ENCODE peak calls at places on chromosomes 12 and 14, in six cellular contexts. One of them, this sample, is unnamed.
A peak's percentile ranks its signal among the peaks of the same experiment; 100 is the strongest.

GRCh38 chr14:72714094-72714493 is 179.8 kb downstream of the DPF3 start:
- DNase-seq in glutamatergic neuron: no peak
- DNase-seq in endothelial cell: no peak
- DNase-seq in foreskin fibroblast: no peak
- DNase-seq in WTC11: no peak
- DNase-seq in pancreas: no peak
- DNase-seq in this sample: peak; percentile 42

GRCh38 chr14:60381909-60382308 is 104.0 kb downstream of the C14orf39 start:
- DNase-seq in glutamatergic neuron: no peak
- DNase-seq in endothelial cell: no peak
- DNase-seq in foreskin fibroblast: no peak
- DNase-seq in WTC11: no peak
- DNase-seq in pancreas: no peak
- DNase-seq in this sample: no peak

GRCh38 chr12:88237954-88238353 is 95.8 kb downstream of the TMTC3 start:
- DNase-seq in glutamatergic neuron: no peak
- DNase-seq in endothelial cell: no peak
- DNase-seq in foreskin fibroblast: peak; percentile 83
- DNase-seq in WTC11: no peak
- DNase-seq in pancreas: no peak
- DNase-seq in this sample: no peak

GRCh38 chr12:32548691-32549412 is 130.2 kb upstream of the DNM1L start:
- DNase-seq in glutamatergic neuron: no peak
- DNase-seq in endothelial cell: no peak
- DNase-seq in foreskin fibroblast: peak; percentile 96
- DNase-seq in WTC11: no peak
- DNase-seq in pancreas: no peak
- DNase-seq in this sample: no peak

GRCh38 chr12:54750-55535 is 11.6 kb upstream of the IQSEC3 start:
- DNase-seq in glutamatergic neuron: no peak
- DNase-seq in endothelial cell: no peak
- DNase-seq in foreskin fibroblast: no peak
- DNase-seq in WTC11: peak; percentile 17
- DNase-seq in pancreas: no peak
- DNase-seq in this sample: no peak

GRCh38 chr12:55978393-55978792 is 4.5 kb downstream of the RAB5B start:
- DNase-seq in glutamatergic neuron: no peak
- DNase-seq in endothelial cell: no peak
- DNase-seq in foreskin fibroblast: no peak
- DNase-seq in WTC11: no peak
- DNase-seq in pancreas: no peak
- DNase-seq in this sample: no peak

GRCh38 chr12:66190519-66191406 is 1.7 kb downstream of the IRAK3 start:
- DNase-seq in glutamatergic neuron: no peak
- DNase-seq in endothelial cell: no peak
- DNase-seq in foreskin fibroblast: peak; percentile 61
- DNase-seq in WTC11: no peak
- DNase-seq in pancreas: no peak
- DNase-seq in this sample: no peak

GRCh38 chr12:66409195-66409871 is 107.0 kb downstream of the HELB start:
- DNase-seq in glutamatergic neuron: no peak
- DNase-seq in endothelial cell: peak; percentile 46
- DNase-seq in foreskin fibroblast: peak; percentile 81
- DNase-seq in WTC11: peak; percentile 45
- DNase-seq in pancreas: no peak
- DNase-seq in this sample: peak; percentile 62

GRCh38 chr12:57129311-57130288 is 1.3 kb downstream of the LRP1 start:
- DNase-seq in glutamatergic neuron: peak; percentile 53
- DNase-seq in endothelial cell: no peak
- DNase-seq in foreskin fibroblast: peak; percentile 76
- DNase-seq in WTC11: no peak
- DNase-seq in pancreas: no peak
- DNase-seq in this sample: no peak

GRCh38 chr12:132908145-132909029 is 21.0 kb upstream of the CHFR start:
- DNase-seq in glutamatergic neuron: peak; percentile 97
- DNase-seq in endothelial cell: peak; percentile 87
- DNase-seq in foreskin fibroblast: peak; percentile 99
- DNase-seq in WTC11: peak; percentile 99
- DNase-seq in pancreas: peak; percentile 96
- DNase-seq in this sample: peak; percentile 52

GRCh38 chr14:54877015-54877702 is 25.5 kb downstream of the GCH1 start:
- DNase-seq in glutamatergic neuron: no peak
- DNase-seq in endothelial cell: no peak
- DNase-seq in foreskin fibroblast: peak; percentile 21
- DNase-seq in WTC11: no peak
- DNase-seq in pancreas: no peak
- DNase-seq in this sample: no peak

GRCh38 chr14:28703482-28703881 is 63.1 kb upstream of the FOXG1 start:
- DNase-seq in glutamatergic neuron: no peak
- DNase-seq in endothelial cell: no peak
- DNase-seq in foreskin fibroblast: no peak
- DNase-seq in WTC11: no peak
- DNase-seq in pancreas: no peak
- DNase-seq in this sample: no peak

GRCh38 chr12:98758331-98758730 is 113.2 kb downstream of the APAF1 start:
- DNase-seq in glutamatergic neuron: no peak
- DNase-seq in endothelial cell: no peak
- DNase-seq in foreskin fibroblast: peak; percentile 24
- DNase-seq in WTC11: no peak
- DNase-seq in pancreas: no peak
- DNase-seq in this sample: no peak

GRCh38 chr12:17640615-17641014 is 449.4 kb downstream of the RERGL start:
- DNase-seq in glutamatergic neuron: no peak
- DNase-seq in endothelial cell: no peak
- DNase-seq in foreskin fibroblast: no peak
- DNase-seq in WTC11: no peak
- DNase-seq in pancreas: no peak
- DNase-seq in this sample: no peak

DNA sequence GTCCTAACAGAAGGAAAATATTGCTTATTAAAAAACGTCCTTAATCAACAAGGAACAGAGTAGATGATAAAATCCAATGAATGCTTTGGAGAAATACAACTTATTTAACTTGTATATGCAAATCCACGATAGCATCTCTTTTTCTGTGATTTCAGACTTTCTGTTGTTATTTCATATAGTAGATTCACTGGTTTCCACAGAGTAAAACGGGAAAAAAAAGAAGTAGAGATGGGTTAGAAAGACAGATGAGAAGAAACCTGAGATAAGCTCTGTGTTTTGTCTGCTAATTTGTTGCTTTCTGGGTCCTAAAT is 447.7 kb downstream of the RERGL start:
- DNase-seq in glutamatergic neuron: no peak
- DNase-seq in endothelial cell: no peak
- DNase-seq in foreskin fibroblast: no peak
- DNase-seq in WTC11: no peak
- DNase-seq in pancreas: no peak
- DNase-seq in this sample: no peak
- TF ChIP-seq CTCF in glutamatergic neuron: peak; percentile 7
- TF ChIP-seq CTCF in endothelial cell: no peak
- TF ChIP-seq CTCF in foreskin fibroblast: no peak
- TF ChIP-seq CTCF in WTC11: no peak
- TF ChIP-seq CTCF in pancreas: no peak
- TF ChIP-seq CTCF in this sample: no peak

DNA sequence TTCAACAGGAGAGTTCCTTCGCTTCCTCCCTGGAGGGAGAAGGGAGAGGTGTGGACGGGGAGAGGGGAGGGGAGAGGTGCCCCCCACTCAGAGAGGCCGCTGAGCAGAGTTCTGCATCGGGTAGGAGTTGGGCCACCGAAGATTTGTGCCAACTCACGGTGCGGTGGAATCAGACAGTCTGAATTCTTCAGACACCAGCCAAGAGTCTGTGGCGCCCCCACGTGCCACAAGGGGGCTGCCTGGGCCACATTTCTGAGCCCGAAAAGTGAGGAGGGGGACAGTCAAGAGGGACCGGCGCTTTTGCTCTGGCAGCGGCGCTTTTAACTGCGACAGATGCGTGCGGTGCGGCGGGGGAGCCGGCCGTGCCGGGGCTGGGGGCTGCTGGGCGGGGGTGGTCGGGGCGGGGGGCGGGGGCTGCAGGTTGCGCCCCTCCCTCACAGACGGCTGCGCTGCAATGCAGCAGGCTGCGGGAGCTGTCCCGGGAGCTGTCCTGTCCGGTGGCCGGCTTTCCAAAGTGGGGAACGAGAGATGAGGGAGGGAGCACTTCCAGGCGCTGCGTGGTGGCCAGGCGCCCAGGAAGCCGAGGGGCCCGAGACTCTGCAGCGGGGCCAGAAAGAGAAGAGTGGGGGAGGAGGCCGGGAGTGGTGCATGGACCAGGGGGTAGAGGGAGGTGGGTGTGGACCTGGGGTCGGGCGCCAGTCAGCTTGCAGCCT is 941 bp upstream of the RTL1 start:
- DNase-seq in glutamatergic neuron: peak; percentile 77
- DNase-seq in endothelial cell: peak; percentile 79
- DNase-seq in foreskin fibroblast: no peak
- DNase-seq in WTC11: peak; percentile 75
- DNase-seq in pancreas: no peak
- DNase-seq in this sample: peak; percentile 34
- TF ChIP-seq CTCF in glutamatergic neuron: peak; percentile 48
- TF ChIP-seq CTCF in endothelial cell: peak; percentile 68
- TF ChIP-seq CTCF in foreskin fibroblast: peak; percentile 12
- TF ChIP-seq CTCF in WTC11: no peak
- TF ChIP-seq CTCF in pancreas: no peak
- TF ChIP-seq CTCF in this sample: peak; percentile 60

GRCh38 chr12:107645630-107646333 is 39.8 kb upstream of the PWP1 start:
- DNase-seq in glutamatergic neuron: peak; percentile 62
- DNase-seq in endothelial cell: no peak
- DNase-seq in foreskin fibroblast: no peak
- DNase-seq in WTC11: peak; percentile 75
- DNase-seq in pancreas: no peak
- DNase-seq in this sample: no peak

GRCh38 chr12:107651867-107652449 is 33.6 kb upstream of the PWP1 start:
- DNase-seq in glutamatergic neuron: no peak
- DNase-seq in endothelial cell: no peak
- DNase-seq in foreskin fibroblast: no peak
- DNase-seq in WTC11: no peak
- DNase-seq in pancreas: no peak
- DNase-seq in this sample: no peak

GRCh38 chr12:107653519-107653918 is 32.1 kb upstream of the PWP1 start:
- DNase-seq in glutamatergic neuron: no peak
- DNase-seq in endothelial cell: no peak
- DNase-seq in foreskin fibroblast: no peak
- DNase-seq in WTC11: no peak
- DNase-seq in pancreas: no peak
- DNase-seq in this sample: no peak

GRCh38 chr12:107650977-107651376 is 34.6 kb upstream of the PWP1 start:
- DNase-seq in glutamatergic neuron: peak; percentile 27
- DNase-seq in endothelial cell: no peak
- DNase-seq in foreskin fibroblast: no peak
- DNase-seq in WTC11: no peak
- DNase-seq in pancreas: no peak
- DNase-seq in this sample: no peak

DNA sequence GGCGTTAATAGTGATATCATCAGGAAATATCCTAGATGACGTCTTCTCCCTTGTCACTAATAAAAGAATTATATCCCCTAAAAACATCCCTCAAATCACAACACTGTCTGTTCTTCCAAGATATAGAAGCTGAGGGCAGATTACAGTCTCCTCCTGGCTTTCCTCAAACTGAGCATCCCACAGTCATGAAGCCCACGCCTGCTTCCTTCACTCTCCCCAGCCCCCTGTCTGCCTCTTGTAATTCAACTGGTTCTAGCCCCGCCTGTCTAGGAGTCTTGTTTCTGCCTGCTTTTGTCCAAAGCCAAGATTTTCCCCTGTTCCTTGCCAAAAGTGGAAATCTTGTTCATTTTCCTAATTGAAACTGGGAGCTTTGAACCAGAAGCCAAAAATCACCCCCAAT is 36.0 kb upstream of the PWP1 start:
- DNase-seq in glutamatergic neuron: no peak
- DNase-seq in endothelial cell: no peak
- DNase-seq in foreskin fibroblast: no peak
- DNase-seq in WTC11: no peak
- DNase-seq in pancreas: no peak
- DNase-seq in this sample: no peak
- TF ChIP-seq CTCF in glutamatergic neuron: no peak
- TF ChIP-seq CTCF in endothelial cell: no peak
- TF ChIP-seq CTCF in foreskin fibroblast: no peak
- TF ChIP-seq CTCF in WTC11: no peak
- TF ChIP-seq CTCF in pancreas: no peak
- TF ChIP-seq CTCF in this sample: no peak

DNA sequence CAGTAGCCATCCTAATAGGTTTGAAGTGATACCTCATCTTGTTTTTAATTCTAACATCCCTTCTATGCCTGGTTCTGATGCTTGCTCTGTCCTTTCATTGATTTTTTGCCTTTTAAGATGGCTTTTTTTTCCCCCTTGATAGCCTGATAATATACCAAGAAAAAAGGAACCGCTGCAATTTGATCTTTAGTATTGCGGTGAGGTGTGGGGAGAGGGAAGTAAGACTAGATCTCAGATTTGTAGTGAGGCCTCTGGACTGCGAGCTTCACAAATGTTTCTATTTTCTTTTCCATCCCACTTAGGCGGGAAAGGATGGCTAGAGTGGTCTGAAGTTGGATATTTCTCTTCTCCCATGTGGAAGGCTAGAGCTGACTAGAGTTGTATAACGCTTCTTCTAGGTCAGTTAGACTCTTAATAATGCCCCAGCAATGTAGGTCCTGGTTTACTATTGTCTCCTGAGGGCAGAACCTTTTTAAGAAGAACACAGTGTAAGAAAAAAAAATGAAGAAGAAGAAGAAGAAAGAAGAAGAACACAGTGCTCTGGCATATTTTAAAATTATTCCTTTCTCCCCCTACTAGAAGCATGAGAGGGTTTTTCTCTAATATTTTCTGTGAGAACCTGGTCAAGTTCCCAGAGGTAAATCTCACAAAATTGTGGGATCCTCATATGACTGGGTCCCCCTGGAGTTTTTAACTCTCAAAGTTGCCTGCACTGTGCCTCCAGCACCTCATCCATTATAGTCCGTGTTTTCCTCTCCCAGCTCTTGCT is 11.9 kb upstream of the KLRB1 start:
- DNase-seq in glutamatergic neuron: no peak
- DNase-seq in endothelial cell: no peak
- DNase-seq in foreskin fibroblast: no peak
- DNase-seq in WTC11: no peak
- DNase-seq in pancreas: no peak
- DNase-seq in this sample: no peak
- TF ChIP-seq CTCF in glutamatergic neuron: no peak
- TF ChIP-seq CTCF in endothelial cell: no peak
- TF ChIP-seq CTCF in foreskin fibroblast: no peak
- TF ChIP-seq CTCF in WTC11: no peak
- TF ChIP-seq CTCF in pancreas: no peak
- TF ChIP-seq CTCF in this sample: no peak